ENCODE peak calls at places on chromosomes 2 and 18, in four cellular contexts. U is breast epithelium, P is IMR-90, I is stomach. Y is an unnamed sample.
A peak's percentile ranks its signal among the peaks of the same experiment; 100 is the strongest.

GRCh38 chr2:113858764-113859163 is 31.1 kb upstream of the ACTR3 start:
- DNase-seq in U (no peak), P (peak; percentile 95), I (no peak), Y (peak; percentile 92)

GRCh38 chr2:189221811-189222210 is 42.2 kb upstream of the COL5A2 start:
- DNase-seq in P (peak; percentile 57), U (no peak), I (no peak), Y (peak; percentile 94)

GRCh38 chr2:113175101-113175628 is 1.4 kb downstream of the PSD4 start:
- DNase-seq in U (no peak), I (peak; percentile 48), P (no peak), Y (no peak)

GRCh38 chr18:9335255-9336045 is 877 bp downstream of the TWSG1 start:
- DNase-seq in I (no peak), U (no peak), P (peak; percentile 29), Y (peak; percentile 18)

GRCh38 chr2:132849118-132849517 is 179.1 kb upstream of the LYPD1 start:
- DNase-seq in P (peak; percentile 81), I (no peak), U (no peak), Y (peak; percentile 20)

GRCh38 chr2:57205241-57205640 is 841.4 kb upstream of the VRK2 start:
- DNase-seq in P (no peak), U (no peak), I (no peak), Y (no peak)

GRCh38 chr2:71718686-71719085 is 265.3 kb downstream of the DYSF start:
- DNase-seq in U (no peak), P (no peak), I (no peak), Y (no peak)

GRCh38 chr2:190090148-190090547 is 27.6 kb upstream of the MSTN start:
- DNase-seq in U (no peak), P (no peak), I (no peak), Y (no peak)

GRCh38 chr2:106095478-106096392 is 98.4 kb downstream of the UXS1 start:
- DNase-seq in I (no peak), U (no peak), P (no peak), Y (no peak)

GRCh38 chr2:134178109-134178877 is 75.6 kb upstream of the MGAT5 start:
- DNase-seq in I (no peak), U (no peak), P (peak; percentile 11), Y (no peak)
- H3K4me1 ChIP-seq in I (peaks cover 44% of the 10 kb centered on the region), U (no peaks in the 10 kb centered on the region), P (peaks cover 14% of the 10 kb centered on the region), Y (peaks cover 9% of the 10 kb centered on the region)

DNA sequence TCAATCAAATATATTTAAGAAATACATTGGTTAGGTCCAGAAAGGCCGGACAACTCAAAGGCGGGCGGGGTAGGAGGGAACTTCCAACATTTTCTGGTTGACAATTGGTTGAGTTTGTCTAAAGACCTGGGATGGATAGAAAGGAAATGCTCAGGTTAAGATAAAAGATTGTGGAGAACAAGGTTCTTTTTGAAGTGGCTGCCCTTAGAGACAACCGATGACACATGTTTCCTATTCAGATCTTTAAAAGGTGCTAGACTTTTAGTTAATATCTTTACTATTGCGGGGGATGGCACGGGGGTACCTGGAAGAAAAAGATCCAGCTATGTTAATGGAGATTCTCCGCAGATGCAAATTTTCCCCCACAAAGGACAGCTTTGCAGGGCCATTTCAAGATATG is 10.0 kb upstream of the AP1S3 start:
- DNase-seq in P (no peak), U (no peak), I (no peak), Y (no peak)
- H3K27ac ChIP-seq in P (no peak overlapping the region), U (no peak overlapping the region), I (no peak overlapping the region), Y (no peak overlapping the region)

GRCh38 chr2:127511917-127512316 is 14.4 kb downstream of the IWS1 start:
- DNase-seq in P (no peak), U (no peak), I (no peak), Y (no peak)
- H3K4me1 ChIP-seq in P (peaks cover 5% of the 10 kb centered on the region), U (peaks cover 15% of the 10 kb centered on the region), I (peaks cover 12% of the 10 kb centered on the region), Y (peaks cover 37% of the 10 kb centered on the region)

GRCh38 chr2:231482806-231483391 is 18.6 kb upstream of the NCL start:
- DNase-seq in P (peak; percentile 22), I (peak; percentile 80), U (peak; percentile 49), Y (peak; percentile 69)

GRCh38 chr2:231475965-231476364 is 11.7 kb upstream of the NCL start:
- DNase-seq in I (no peak), U (no peak), P (no peak), Y (no peak)

GRCh38 chr2:231480781-231481180 is 16.5 kb upstream of the NCL start:
- DNase-seq in P (no peak), I (no peak), U (no peak), Y (no peak)

GRCh38 chr2:231476920-231477319 is 12.6 kb upstream of the NCL start:
- DNase-seq in U (no peak), I (no peak), P (no peak), Y (no peak)

GRCh38 chr2:231479455-231479854 is 15.2 kb upstream of the NCL start:
- DNase-seq in I (no peak), U (no peak), P (no peak), Y (no peak)
- H3K27ac ChIP-seq in I (no peak overlapping the region), U (no peak overlapping the region), P (no peak overlapping the region), Y (no peak overlapping the region)

GRCh38 chr2:54546518-54546917 is 90.4 kb downstream of the SPTBN1 start:
- DNase-seq in P (no peak), U (no peak), I (no peak), Y (no peak)
- H3K4me1 ChIP-seq in P (peaks cover 3% of the 10 kb centered on the region), U (peaks cover 4% of the 10 kb centered on the region), I (peaks cover 18% of the 10 kb centered on the region), Y (peaks cover 31% of the 10 kb centered on the region)

GRCh38 chr18:58848685-58849084 is 16.0 kb upstream of the ZNF532 start:
- DNase-seq in P (peak; percentile 53), I (no peak), U (no peak), Y (peak; percentile 95)
- H3K27ac ChIP-seq in P (no peak overlapping the region), I (no peak overlapping the region), U (no peak overlapping the region), Y (peak overlapping the region; percentile 97)

GRCh38 chr2:86221066-86221684 is 21.9 kb downstream of the MRPL35 start:
- DNase-seq in U (no peak), I (peak; percentile 64), P (peak; percentile 45), Y (peak; percentile 58)
- H3K4me1 ChIP-seq in U (peaks cover 7% of the 10 kb centered on the region), I (peaks cover 27% of the 10 kb centered on the region), P (peaks cover 7% of the 10 kb centered on the region), Y (no peaks in the 10 kb centered on the region)

GRCh38 chr18:62438402-62438801 is 84.4 kb upstream of the ZCCHC2 start:
- DNase-seq in P (no peak), U (no peak), I (no peak), Y (no peak)
- H3K27ac ChIP-seq in P (no peak overlapping the region), U (peak overlapping the region; percentile 84), I (peak overlapping the region; percentile 56), Y (no peak overlapping the region)

DNA sequence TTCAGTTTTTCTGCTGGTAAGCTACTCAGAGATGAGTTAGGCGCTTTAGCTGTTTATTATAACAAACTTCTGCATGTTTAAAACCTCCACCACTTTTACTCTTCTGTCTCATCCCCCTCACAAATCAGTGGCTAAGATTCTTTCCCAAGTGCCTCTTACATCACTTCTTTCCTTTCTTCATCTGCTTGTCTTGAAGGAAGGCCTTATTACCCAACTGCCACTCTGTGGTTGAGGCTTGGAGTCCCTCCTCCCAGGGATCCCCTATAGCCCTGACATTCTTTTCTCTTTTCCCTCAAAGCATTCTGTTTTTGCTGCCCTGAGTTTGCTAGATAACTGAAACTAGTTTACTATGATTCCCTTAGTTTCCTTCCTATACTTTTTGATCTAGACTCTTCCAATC is 37.3 kb upstream of the DARS1 start:
- DNase-seq in P (no peak), U (no peak), I (no peak), Y (no peak)
- H3K4me1 ChIP-seq in P (peaks cover 3% of the 10 kb centered on the region), U (no peaks in the 10 kb centered on the region), I (no peaks in the 10 kb centered on the region), Y (no peaks in the 10 kb centered on the region)